ENCODE peak calls at places on chromosome 14, in four cellular contexts. U is HFF-Myc, H is endothelial cell, O is upper lobe of right lung. J is an unnamed sample.
A peak's percentile ranks its signal among the peaks of the same experiment; 100 is the strongest.

GRCh38 chr14:49036991-49037390 is 549.2 kb downstream of the RPS29 start:
- DNase-seq in U (no peak), H (no peak), O (no peak), J (no peak)

GRCh38 chr14:20302042-20302761 is 3.5 kb downstream of the TTC5 start:
- DNase-seq in U (no peak), H (no peak), O (no peak), J (no peak)

GRCh38 chr14:90495357-90496276 is 98.8 kb downstream of the CALM1 start:
- DNase-seq in U (peak; percentile 52), H (peak; percentile 70), O (no peak), J (peak; percentile 16)

GRCh38 chr14:54881235-54881760 is 21.3 kb downstream of the GCH1 start:
- DNase-seq in U (no peak), H (no peak), O (no peak), J (no peak)

GRCh38 chr14:91233936-91234790 is 10.3 kb downstream of the GPR68 start:
- DNase-seq in U (no peak), H (no peak), O (no peak), J (no peak)

GRCh38 chr14:68787235-68787727 is 5.6 kb downstream of the ZFP36L1 start:
- DNase-seq in U (no peak), H (no peak), O (no peak), J (no peak)

GRCh38 chr14:97644365-97644764 is 847.2 kb downstream of the VRK1 start:
- DNase-seq in U (no peak), H (no peak), O (no peak), J (no peak)

GRCh38 chr14:24233538-24233866 is 773 bp downstream of the GMPR2 start:
- DNase-seq in U (no peak), H (no peak), O (no peak), J (no peak)

GRCh38 chr14:92513204-92513965 is at the start of gene RIN3:
- DNase-seq in U (no peak), H (peak; percentile 72), O (peak; percentile 86), J (no peak)

GRCh38 chr14:66216763-66217162 is 269.4 kb upstream of the CCDC196 start:
- DNase-seq in U (no peak), H (no peak), O (no peak), J (no peak)

GRCh38 chr14:65940056-65940735 is 527.7 kb downstream of the FUT8 start:
- DNase-seq in U (peak; percentile 10), H (peak; percentile 28), O (no peak), J (no peak)

GRCh38 chr14:26963696-26964095 is 365.9 kb upstream of the NOVA1 start:
- DNase-seq in U (no peak), H (no peak), O (no peak), J (no peak)

GRCh38 chr14:20684662-20685456 is 499 bp downstream of the RNASE4 start:
- DNase-seq in U (no peak), H (peak; percentile 18), O (no peak), J (no peak)

GRCh38 chr14:74910556-74910955 is 12.5 kb downstream of the RPS6KL1 start:
- DNase-seq in U (no peak), H (no peak), O (no peak), J (no peak)

GRCh38 chr14:64721391-64721791 is 17.2 kb downstream of the PLEKHG3 start:
- DNase-seq in U (peak; percentile 51), H (no peak), O (no peak), J (peak; percentile 48)

GRCh38 chr14:101077511-101078074 is 174.1 kb upstream of the RTL1 start:
- DNase-seq in U (no peak), H (no peak), O (peak; percentile 65), J (no peak)

GRCh38 chr14:105143451-105144230 is 24.9 kb downstream of the JAG2 start:
- DNase-seq in U (no peak), H (no peak), O (no peak), J (no peak)

GRCh38 chr14:105146181-105146975 is 22.2 kb downstream of the JAG2 start:
- DNase-seq in U (no peak), H (no peak), O (peak; percentile 62), J (no peak)

GRCh38 chr14:105144231-105144665 is 24.3 kb downstream of the JAG2 start:
- DNase-seq in U (no peak), H (no peak), O (no peak), J (no peak)

GRCh38 chr14:105145381-105146180 is 23.0 kb downstream of the JAG2 start:
- DNase-seq in U (no peak), H (no peak), O (no peak), J (no peak)

GRCh38 chr14:105144666-105145380 is 23.8 kb downstream of the JAG2 start:
- DNase-seq in U (no peak), H (no peak), O (peak; percentile 63), J (no peak)
- TF ChIP-seq CTCF in U (no peak), H (no peak), O (no peak), J (no peak)

GRCh38 chr14:61977217-61977616 is 215.0 kb downstream of the SNAPC1 start:
- DNase-seq in U (no peak), H (no peak), O (no peak), J (no peak)
- TF ChIP-seq CTCF in U (no peak), H (no peak), O (no peak), J (no peak)

GRCh38 chr14:87888136-87888999 is 104.6 kb downstream of the GALC start:
- DNase-seq in U (peak; percentile 19), H (peak; percentile 67), O (no peak), J (no peak)
- TF ChIP-seq CTCF in U (peak; percentile 80), H (peak; percentile 76), O (peak; percentile 47), J (peak; percentile 23)

GRCh38 chr14:95452176-95452889 is 64.1 kb downstream of the SYNE3 start:
- DNase-seq in U (no peak), H (peak; percentile 48), O (no peak), J (no peak)
- TF ChIP-seq CTCF in U (peak; percentile 51), H (peak; percentile 37), O (peak; percentile 32), J (peak; percentile 34)

GRCh38 chr14:47921133-47921532 is 245.7 kb upstream of the MDGA2 start:
- DNase-seq in U (no peak), H (no peak), O (no peak), J (no peak)

GRCh38 chr14:47919334-47919846 is 244.0 kb upstream of the MDGA2 start:
- DNase-seq in U (no peak), H (no peak), O (no peak), J (no peak)

GRCh38 chr14:47919994-47920393 is 244.6 kb upstream of the MDGA2 start:
- DNase-seq in U (no peak), H (no peak), O (no peak), J (no peak)

DNA sequence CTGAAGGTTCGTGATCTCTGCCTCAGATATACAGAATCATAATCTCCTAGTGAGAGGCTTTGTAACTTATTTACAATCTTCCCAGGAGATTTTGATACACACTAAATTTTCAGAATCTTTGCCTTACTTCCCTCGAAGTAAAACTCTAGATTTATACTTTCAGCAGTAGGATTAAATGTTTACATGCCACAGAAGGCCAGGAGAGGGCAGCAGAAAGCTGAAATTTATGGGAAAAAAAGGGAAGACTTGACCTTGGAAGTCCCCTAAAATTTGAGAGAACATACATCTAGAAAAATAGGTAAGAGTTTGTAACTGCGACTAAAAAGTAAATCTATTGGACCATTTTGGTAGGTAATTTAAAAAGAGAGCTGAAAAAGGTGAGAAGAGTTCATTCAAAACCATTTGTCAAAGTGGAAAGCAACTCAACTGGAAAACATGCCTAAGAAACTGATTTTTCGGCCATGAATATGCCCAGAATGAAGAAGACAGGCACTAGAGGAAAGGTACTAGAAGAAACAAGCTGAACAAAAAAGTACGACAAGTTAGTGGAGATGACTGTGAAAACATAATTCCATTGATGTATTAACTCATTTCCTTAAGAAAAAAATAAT is 242.0 kb upstream of the MDGA2 start:
- DNase-seq in U (no peak), H (peak; percentile 53), O (no peak), J (no peak)
- TF ChIP-seq CTCF in U (no peak), H (peak; percentile 84), O (peak; percentile 54), J (no peak)